ENCODE peak calls at places on chromosomes 4 and X, in six cellular contexts. V, G, K, N, M and T are unnamed samples.

GRCh38 chrX:24002167-24002566 is 24.8 kb downstream of the KLHL15 start:
- DNase-seq in V (no peak), G (no peak), K (no peak), N (no peak), M (no peak), T (no peak)

GRCh38 chr4:76420311-76420710 is 630 bp downstream of the CCDC158 start:
- DNase-seq in V (no peak), G (no peak), K (no peak), N (no peak), M (no peak), T (no peak)

GRCh38 chr4:11824557-11824956 is 395.9 kb upstream of the HS3ST1 start:
- DNase-seq in V (no peak), G (no peak), K (no peak), N (no peak), M (no peak), T (no peak)

GRCh38 chr4:74932832-74933561 is at the start of gene PARM1:
- DNase-seq in V (peak), G (no peak), K (peak), N (peak), M (peak), T (peak)

GRCh38 chr4:105164548-105164947 is 17.9 kb downstream of the TET2 start:
- DNase-seq in V (no peak), G (no peak), K (no peak), N (no peak), M (no peak), T (no peak)

GRCh38 chr4:120829113-120829831 is 93.3 kb downstream of the PRDM5 start:
- DNase-seq in V (no peak), G (no peak), K (no peak), N (no peak), M (no peak), T (peak)

GRCh38 chr4:66574145-66574978 is 904.1 kb upstream of the EPHA5 start:
- DNase-seq in V (no peak), G (no peak), K (no peak), N (no peak), M (no peak), T (peak)

GRCh38 chrX:153645921-153646481 is 1.0 kb upstream of the DUSP9 start:
- DNase-seq in V (no peak), G (no peak), K (no peak), N (no peak), M (no peak), T (no peak)

GRCh38 chrX:18360867-18361266 is 6.4 kb upstream of the SCML2 start:
- DNase-seq in V (no peak), G (no peak), K (no peak), N (no peak), M (no peak), T (no peak)